ENCODE peak calls at places on chromosomes 2 and 18, in five cellular contexts. P is brain microvascular endothelial cell; H is stimulated activated CD4-positive, alpha-beta T cell treated with anti-CD3 and anti-CD28 coated beads, TNF-alpha, amount 100 ng/mL, for 4 hours; K is kidney; M is D721Med. G is an unnamed sample.

GRCh38 chr18:44601447-44601846 is 79.2 kb upstream of the SETBP1 start:
- DNase-seq in K (no peak), H (no peak), M (no peak), P (peak; percentile 68), G (no peak)

GRCh38 chr18:80254971-80255500 is 7.7 kb upstream of the PARD6G start:
- DNase-seq in P (no peak), M (no peak), H (no peak), K (no peak), G (no peak)

GRCh38 chr2:208142255-208142924 is 3.6 kb downstream of the CRYGB start:
- DNase-seq in H (no peak), M (no peak), P (no peak), K (no peak), G (no peak)

GRCh38 chr2:189609423-189609816 is 28.8 kb upstream of the SLC40A1 start:
- DNase-seq in M (no peak), P (peak; percentile 29), K (no peak), H (no peak), G (no peak)

GRCh38 chr2:46331099-46331766 is 34.0 kb downstream of the EPAS1 start:
- DNase-seq in M (no peak), K (no peak), P (no peak), H (no peak), G (no peak)

GRCh38 chr2:12493031-12493513 is 223.7 kb upstream of the TRIB2 start:
- DNase-seq in H (no peak), M (no peak), P (peak; percentile 92), K (peak; percentile 45), G (no peak)

GRCh38 chr2:20491739-20492531 is 45.1 kb downstream of the RHOB start:
- DNase-seq in M (no peak), K (no peak), H (no peak), P (no peak), G (no peak)

GRCh38 chr2:8676915-8677645 is 4.8 kb upstream of the ID2 start:
- DNase-seq in P (no peak), M (no peak), H (no peak), K (no peak), G (peak; percentile 53)

GRCh38 chr2:52311862-52312261 is 1279.9 kb upstream of the NRXN1 start:
- DNase-seq in P (no peak), H (no peak), K (no peak), M (no peak), G (peak; percentile 64)

GRCh38 chr2:63642941-63643340 is 54.2 kb downstream of the MDH1 start:
- DNase-seq in P (no peak), H (no peak), K (no peak), M (no peak), G (no peak)

GRCh38 chr2:137925599-137925998 is 38.7 kb upstream of the HNMT start:
- DNase-seq in M (no peak), K (no peak), P (no peak), H (no peak), G (no peak)

GRCh38 chr18:60082282-60082681 is 182.5 kb downstream of the PMAIP1 start:
- DNase-seq in P (no peak), M (no peak), K (no peak), H (no peak), G (no peak)

GRCh38 chr2:150924862-150925261 is 336.8 kb downstream of the RBM43 start:
- DNase-seq in M (no peak), H (no peak), P (no peak), K (no peak), G (no peak)

GRCh38 chr2:240191001-240191400 is 50.5 kb upstream of the OTOS start:
- DNase-seq in M (no peak), P (no peak), H (no peak), K (no peak), G (no peak)

GRCh38 chr2:130756041-130756720 is 841 bp downstream of the AMER3 start:
- DNase-seq in H (no peak), K (peak; percentile 66), P (no peak), M (no peak), G (peak; percentile 75)

GRCh38 chr2:209086761-209087160 is 337.1 kb upstream of the MAP2 start:
- DNase-seq in P (no peak), H (no peak), K (no peak), M (no peak), G (no peak)

GRCh38 chr18:61581578-61582204 is 248.5 kb downstream of the CDH20 start:
- DNase-seq in P (peak; percentile 51), M (peak; percentile 94), H (peak; percentile 34), K (peak; percentile 88), G (peak; percentile 88)

GRCh38 chr18:55781481-55781957 is 193.5 kb upstream of the TCF4 start:
- DNase-seq in H (no peak), P (peak; percentile 75), K (no peak), M (no peak), G (peak; percentile 83)

GRCh38 chr2:80238692-80239469 is 65.7 kb downstream of the LRRTM1 start:
- DNase-seq in K (no peak), P (no peak), H (no peak), M (no peak), G (peak; percentile 75)

GRCh38 chr2:219440388-219441256 is 6.0 kb downstream of the SPEG start:
- DNase-seq in P (no peak), H (no peak), K (no peak), M (no peak), G (no peak)

GRCh38 chr2:57943271-57943670 is 103.3 kb upstream of the VRK2 start:
- DNase-seq in H (no peak), P (peak; percentile 1), M (no peak), K (no peak), G (peak; percentile 7)

GRCh38 chr2:161625314-161625919 is 1.2 kb downstream of the SLC4A10 start:
- DNase-seq in P (no peak), K (no peak), H (no peak), M (no peak), G (peak; percentile 89)

GRCh38 chr2:28610583-28611201 is 114.8 kb downstream of the PLB1 start:
- DNase-seq in K (peak; percentile 92), P (peak; percentile 90), H (no peak), M (no peak), G (no peak)

GRCh38 chr2:46101557-46102220 is 195.5 kb upstream of the EPAS1 start:
- DNase-seq in H (no peak), M (no peak), P (no peak), K (no peak), G (no peak)

GRCh38 chr2:221635949-221636348 is 63.8 kb upstream of the EPHA4 start:
- DNase-seq in M (no peak), K (no peak), P (no peak), H (no peak), G (peak; percentile 17)

GRCh38 chr2:218257390-218257981 is 3.3 kb upstream of the GPBAR1 start:
- DNase-seq in P (no peak), H (peak; percentile 43), M (no peak), K (peak; percentile 61), G (peak; percentile 91)

GRCh38 chr2:72938455-72938854 is 21.1 kb downstream of the EMX1 start:
- DNase-seq in M (no peak), K (peak; percentile 37), P (no peak), H (no peak), G (no peak)

GRCh38 chr2:174711206-174711605 is 53.1 kb downstream of the CHRNA1 start:
- DNase-seq in P (peak; percentile 43), M (no peak), K (no peak), H (no peak), G (no peak)